ENCODE peak calls at places on chromosomes 6 and 20, in four cellular contexts. One of them, this sample, is unnamed. For H3K27me3, the result is how much of the 10 kb centered on the place peaks cover.

GRCh38 chr20:400121-400450 is 8.0 kb upstream of the RBCK1 start:
- DNase-seq in pancreas: no peak
- DNase-seq in tibial nerve: no peak
- DNase-seq in spleen: no peak
- DNase-seq in this sample: no peak

GRCh38 chr20:47263502-47264084 is 92.9 kb downstream of the ZMYND8 start:
- DNase-seq in spleen: no peak
- DNase-seq in pancreas: no peak
- DNase-seq in tibial nerve: no peak
- DNase-seq in this sample: peak

GRCh38 chr20:56447227-56447626 is 21.2 kb upstream of the RTF2 start:
- DNase-seq in pancreas: no peak
- DNase-seq in spleen: no peak
- DNase-seq in tibial nerve: no peak
- DNase-seq in this sample: no peak

GRCh38 chr6:36914227-36914794 is 28.6 kb downstream of the C6orf89 start:
- DNase-seq in pancreas: peak
- DNase-seq in tibial nerve: no peak
- DNase-seq in spleen: no peak
- DNase-seq in this sample: no peak

GRCh38 chr20:10551732-10552724 is 116.9 kb downstream of the SLX4IP start:
- DNase-seq in pancreas: no peak
- DNase-seq in spleen: no peak
- DNase-seq in tibial nerve: no peak
- DNase-seq in this sample: no peak

GRCh38 chr20:48788486-48789072 is 39.2 kb downstream of the PREX1 start:
- DNase-seq in spleen: peak
- DNase-seq in tibial nerve: no peak
- DNase-seq in pancreas: no peak
- DNase-seq in this sample: no peak

GRCh38 chr6:47149070-47149469 is 106.9 kb upstream of the ADGRF1 start:
- DNase-seq in tibial nerve: no peak
- DNase-seq in pancreas: no peak
- DNase-seq in spleen: no peak
- DNase-seq in this sample: no peak

GRCh38 chr6:149234051-149234962 is 83.2 kb upstream of the TAB2 start:
- DNase-seq in spleen: no peak
- DNase-seq in tibial nerve: no peak
- DNase-seq in pancreas: no peak
- DNase-seq in this sample: no peak

GRCh38 chr20:55004044-55004443 is 528.7 kb downstream of the DOK5 start:
- DNase-seq in pancreas: no peak
- DNase-seq in tibial nerve: no peak
- DNase-seq in spleen: no peak
- DNase-seq in this sample: no peak

GRCh38 chr6:166950443-166950821 is 5.9 kb downstream of the RNASET2 start:
- DNase-seq in spleen: peak
- DNase-seq in tibial nerve: no peak
- DNase-seq in pancreas: no peak
- DNase-seq in this sample: no peak

GRCh38 chr6:142872376-142872775 is 72.6 kb downstream of the HIVEP2 start:
- DNase-seq in spleen: no peak
- DNase-seq in pancreas: no peak
- DNase-seq in tibial nerve: no peak
- DNase-seq in this sample: no peak

GRCh38 chr20:56629464-56630085 is 469 bp downstream of the TFAP2C start:
- DNase-seq in tibial nerve: no peak
- DNase-seq in pancreas: no peak
- DNase-seq in spleen: no peak
- DNase-seq in this sample: no peak

GRCh38 chr6:48611332-48611731 is 500.3 kb upstream of the PTCHD4 start:
- DNase-seq in spleen: no peak
- DNase-seq in pancreas: no peak
- DNase-seq in tibial nerve: no peak
- DNase-seq in this sample: no peak

GRCh38 chr6:79610301-79611009 is 20.7 kb upstream of the SH3BGRL2 start:
- DNase-seq in tibial nerve: no peak
- DNase-seq in pancreas: no peak
- DNase-seq in spleen: no peak
- DNase-seq in this sample: no peak

GRCh38 chr6:12751694-12752304 is 35.2 kb downstream of the PHACTR1 start:
- DNase-seq in spleen: no peak
- DNase-seq in tibial nerve: peak
- DNase-seq in pancreas: peak
- DNase-seq in this sample: peak

GRCh38 chr6:37038297-37039198 is 33.1 kb downstream of the FGD2 start:
- DNase-seq in spleen: no peak
- DNase-seq in pancreas: peak
- DNase-seq in tibial nerve: peak
- DNase-seq in this sample: peak

GRCh38 chr20:53865905-53866786 is 204.2 kb downstream of the BCAS1 start:
- DNase-seq in spleen: no peak
- DNase-seq in tibial nerve: peak
- DNase-seq in pancreas: peak
- DNase-seq in this sample: no peak

GRCh38 chr20:15900443-15900842 is 672.8 kb downstream of the KIF16B start:
- DNase-seq in spleen: no peak
- DNase-seq in pancreas: no peak
- DNase-seq in tibial nerve: no peak
- DNase-seq in this sample: no peak

GRCh38 chr20:50034567-50035170 is 51.9 kb downstream of the SNAI1 start:
- DNase-seq in spleen: no peak
- DNase-seq in pancreas: no peak
- DNase-seq in tibial nerve: no peak
- DNase-seq in this sample: peak

GRCh38 chr6:56842602-56843475 is 112.1 kb upstream of the BEND6 start:
- DNase-seq in spleen: peak
- DNase-seq in tibial nerve: peak
- DNase-seq in pancreas: peak
- DNase-seq in this sample: peak

GRCh38 chr6:22333802-22334201 is 37.0 kb upstream of the PRL start:
- DNase-seq in tibial nerve: no peak
- DNase-seq in spleen: no peak
- DNase-seq in pancreas: no peak
- DNase-seq in this sample: no peak

GRCh38 chr6:124772733-124773319 is 189.4 kb upstream of the RNF217 start:
- DNase-seq in spleen: no peak
- DNase-seq in pancreas: no peak
- DNase-seq in tibial nerve: no peak
- DNase-seq in this sample: no peak

GRCh38 chr6:62285612-62286469 is at the start of gene KHDRBS2:
- DNase-seq in spleen: peak
- DNase-seq in tibial nerve: peak
- DNase-seq in pancreas: peak
- DNase-seq in this sample: peak

GRCh38 chr20:5670874-5671273 is 79.3 kb upstream of the SHLD1 start:
- DNase-seq in pancreas: no peak
- DNase-seq in spleen: no peak
- DNase-seq in tibial nerve: no peak
- DNase-seq in this sample: no peak

GRCh38 chr20:34798871-34799270 is 26.6 kb downstream of the NCOA6 start:
- DNase-seq in pancreas: no peak
- DNase-seq in spleen: no peak
- DNase-seq in tibial nerve: no peak
- DNase-seq in this sample: no peak

GRCh38 chr6:95091823-95092436 is 485.4 kb upstream of the MANEA start:
- DNase-seq in tibial nerve: no peak
- DNase-seq in pancreas: no peak
- DNase-seq in spleen: no peak
- DNase-seq in this sample: no peak

GRCh38 chr20:46013826-46014516 is 5.3 kb downstream of the MMP9 start:
- DNase-seq in spleen: peak
- DNase-seq in tibial nerve: peak
- DNase-seq in pancreas: no peak
- DNase-seq in this sample: no peak

GRCh38 chr6:11224252-11224965 is 8.1 kb downstream of the NEDD9 start:
- DNase-seq in spleen: no peak
- DNase-seq in tibial nerve: no peak
- DNase-seq in pancreas: no peak
- DNase-seq in this sample: no peak

GRCh38 chr6:168318579-168319278 is 848 bp downstream of the DACT2 start:
- DNase-seq in spleen: no peak
- DNase-seq in pancreas: no peak
- DNase-seq in tibial nerve: no peak
- DNase-seq in this sample: no peak

GRCh38 chr6:78089551-78089950 is 436.7 kb downstream of the MEI4 start:
- DNase-seq in tibial nerve: no peak
- DNase-seq in spleen: no peak
- DNase-seq in pancreas: no peak
- DNase-seq in this sample: no peak

GRCh38 chr6:71478834-71479541 is 190.4 kb downstream of the OGFRL1 start:
- DNase-seq in tibial nerve: no peak
- DNase-seq in pancreas: no peak
- DNase-seq in spleen: no peak
- DNase-seq in this sample: no peak

GRCh38 chr6:152206072-152206818 is 398.8 kb downstream of the ESR1 start:
- DNase-seq in pancreas: peak
- DNase-seq in spleen: no peak
- DNase-seq in tibial nerve: peak
- DNase-seq in this sample: peak

GRCh38 chr20:47576516-47577033 is 74.9 kb downstream of the NCOA3 start:
- DNase-seq in pancreas: peak
- DNase-seq in tibial nerve: peak
- DNase-seq in spleen: no peak
- DNase-seq in this sample: no peak

GRCh38 chr6:551405-551804 is 105.5 kb downstream of the HUS1B start:
- DNase-seq in spleen: no peak
- DNase-seq in pancreas: no peak
- DNase-seq in tibial nerve: no peak
- DNase-seq in this sample: no peak

GRCh38 chr20:51354769-51355319 is 187.7 kb downstream of the NFATC2 start:
- DNase-seq in spleen: peak
- DNase-seq in tibial nerve: no peak
- DNase-seq in pancreas: no peak
- DNase-seq in this sample: no peak

GRCh38 chr6:111909238-111909637 is 36.0 kb upstream of the FYN start:
- DNase-seq in pancreas: no peak
- DNase-seq in tibial nerve: no peak
- DNase-seq in spleen: no peak
- DNase-seq in this sample: no peak

GRCh38 chr20:35902545-35902941 is 51.8 kb downstream of the SCAND1 start:
- DNase-seq in spleen: no peak
- DNase-seq in tibial nerve: no peak
- DNase-seq in pancreas: no peak
- DNase-seq in this sample: no peak

GRCh38 chr6:29908710-29909109 is 33.6 kb upstream of the HLA-A start:
- DNase-seq in spleen: no peak
- DNase-seq in pancreas: no peak
- DNase-seq in tibial nerve: no peak
- DNase-seq in this sample: no peak

GRCh38 chr6:81381382-81381916 is 371.0 kb downstream of the TENT5A start:
- DNase-seq in pancreas: no peak
- DNase-seq in spleen: no peak
- DNase-seq in tibial nerve: no peak
- DNase-seq in this sample: no peak

GRCh38 chr20:61086031-61086430 is 166.0 kb upstream of the CDH4 start:
- DNase-seq in tibial nerve: no peak
- DNase-seq in spleen: no peak
- DNase-seq in pancreas: no peak
- DNase-seq in this sample: no peak
- H3K27me3 ChIP-seq in tibial nerve: under half
- H3K27me3 ChIP-seq in spleen: under half
- H3K27me3 ChIP-seq in pancreas: under half
- H3K27me3 ChIP-seq in this sample: under half

GRCh38 chr6:107744927-107745326 is 79.2 kb downstream of the SCML4 start:
- DNase-seq in tibial nerve: no peak
- DNase-seq in pancreas: no peak
- DNase-seq in spleen: no peak
- DNase-seq in this sample: no peak
- H3K27me3 ChIP-seq in tibial nerve: under half
- H3K27me3 ChIP-seq in pancreas: under half
- H3K27me3 ChIP-seq in spleen: under half
- H3K27me3 ChIP-seq in this sample: under half

GRCh38 chr6:34145161-34146020 is 496 bp downstream of the GRM4 start:
- DNase-seq in tibial nerve: no peak
- DNase-seq in spleen: peak
- DNase-seq in pancreas: no peak
- DNase-seq in this sample: peak
- H3K27me3 ChIP-seq in tibial nerve: half or more
- H3K27me3 ChIP-seq in spleen: half or more
- H3K27me3 ChIP-seq in pancreas: under half
- H3K27me3 ChIP-seq in this sample: under half

GRCh38 chr6:31362751-31363150 is 5.8 kb upstream of the HLA-B start:
- DNase-seq in pancreas: no peak
- DNase-seq in spleen: no peak
- DNase-seq in tibial nerve: no peak
- DNase-seq in this sample: no peak
- H3K27me3 ChIP-seq in pancreas: under half
- H3K27me3 ChIP-seq in spleen: under half
- H3K27me3 ChIP-seq in tibial nerve: under half
- H3K27me3 ChIP-seq in this sample: under half

GRCh38 chr6:159434410-159434809 is 258.6 kb downstream of the SOD2 start:
- DNase-seq in spleen: no peak
- DNase-seq in tibial nerve: no peak
- DNase-seq in pancreas: no peak
- DNase-seq in this sample: no peak

GRCh38 chr6:159441704-159441981 is 251.4 kb downstream of the SOD2 start:
- DNase-seq in spleen: no peak
- DNase-seq in pancreas: no peak
- DNase-seq in tibial nerve: no peak
- DNase-seq in this sample: no peak

GRCh38 chr6:159440907-159441703 is 251.9 kb downstream of the SOD2 start:
- DNase-seq in tibial nerve: no peak
- DNase-seq in spleen: no peak
- DNase-seq in pancreas: no peak
- DNase-seq in this sample: no peak

GRCh38 chr6:159435701-159436100 is 257.3 kb downstream of the SOD2 start:
- DNase-seq in tibial nerve: no peak
- DNase-seq in spleen: no peak
- DNase-seq in pancreas: no peak
- DNase-seq in this sample: no peak

DNA sequence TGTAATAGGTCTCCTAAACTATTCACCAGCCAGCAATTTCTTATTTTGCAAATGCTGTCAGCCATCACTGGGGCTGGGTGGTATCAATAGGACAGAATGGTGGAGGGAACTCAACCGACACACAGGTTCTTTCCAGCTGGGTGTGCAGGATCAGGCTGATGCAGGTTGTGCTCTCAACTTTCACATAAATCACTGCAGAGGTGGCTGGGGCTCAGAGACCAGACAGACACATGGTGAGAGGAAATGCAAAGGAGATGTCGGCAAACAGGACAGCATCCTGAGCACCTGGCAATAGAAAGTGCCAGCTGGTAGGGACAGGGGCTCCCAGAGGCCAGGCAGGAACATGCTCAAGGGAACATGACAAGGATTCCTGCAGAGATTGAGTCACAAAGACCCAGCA is 254.9 kb downstream of the SOD2 start:
- DNase-seq in tibial nerve: no peak
- DNase-seq in pancreas: no peak
- DNase-seq in spleen: no peak
- DNase-seq in this sample: no peak
- H3K27me3 ChIP-seq in tibial nerve: under half
- H3K27me3 ChIP-seq in pancreas: under half
- H3K27me3 ChIP-seq in spleen: under half
- H3K27me3 ChIP-seq in this sample: under half

This sample was measured in aorta.